ENCODE peak calls at places on chromosomes 2 and 18, in six cellular contexts. U is upper lobe of left lung, V is endothelial cell, M is astrocyte of the spinal cord, J is prostate gland, N is right lobe of liver. E is an unnamed sample.

GRCh38 chr2:72924353-72925240 is 7.3 kb downstream of the EMX1 start:
- DNase-seq in U (peak), V (no peak), M (no peak), J (no peak), N (no peak), E (peak)

GRCh38 chr2:11955314-11955713 is 208.9 kb downstream of the LPIN1 start:
- DNase-seq in U (no peak), V (no peak), M (no peak), J (no peak), N (no peak), E (no peak)

GRCh38 chr2:31337197-31337596 is 77.3 kb downstream of the XDH start:
- DNase-seq in U (no peak), V (no peak), M (peak), J (no peak), N (no peak), E (no peak)

GRCh38 chr2:14255135-14255820 is 377.2 kb upstream of the LRATD1 start:
- DNase-seq in U (peak), V (no peak), M (no peak), J (no peak), N (no peak), E (no peak)

GRCh38 chr2:48420512-48421197 is 109.3 kb upstream of the STON1 start:
- DNase-seq in U (no peak), V (peak), M (peak), J (peak), N (peak), E (peak)

GRCh38 chr2:41879367-41879871 is 168.4 kb upstream of the PKDCC start:
- DNase-seq in U (no peak), V (no peak), M (no peak), J (no peak), N (no peak), E (peak)

GRCh38 chr2:121638333-121638732 is 10.9 kb downstream of the CLASP1 start:
- DNase-seq in U (no peak), V (no peak), M (no peak), J (no peak), N (no peak), E (no peak)

GRCh38 chr2:239726631-239727181 is 298.4 kb downstream of the NDUFA10 start:
- DNase-seq in U (peak), V (no peak), M (no peak), J (no peak), N (peak), E (no peak)

GRCh38 chr2:97005353-97005752 is 19.0 kb upstream of the FAM178B start:
- DNase-seq in U (no peak), V (peak), M (no peak), J (no peak), N (no peak), E (no peak)
- TF ChIP-seq CTCF in U (no peak), V (peak), M (peak), J (no peak), N (no peak), E (peak)

GRCh38 chr2:145635706-145636427 is 1115.9 kb upstream of the ZEB2 start:
- DNase-seq in U (no peak), V (no peak), M (no peak), J (no peak), N (no peak), E (no peak)

GRCh38 chr2:145638675-145639074 is 1118.8 kb upstream of the ZEB2 start:
- DNase-seq in U (no peak), V (peak), M (no peak), J (no peak), N (no peak), E (no peak)
- TF ChIP-seq CTCF in U (no peak), V (peak), M (peak), J (no peak), N (no peak), E (peak)

GRCh38 chr2:159894145-159894838 is 96.3 kb upstream of the CD302 start:
- DNase-seq in U (no peak), V (no peak), M (no peak), J (no peak), N (no peak), E (no peak)
- TF ChIP-seq CTCF in U (no peak), V (no peak), M (no peak), J (no peak), N (no peak), E (no peak)

GRCh38 chr2:117618607-117619006 is 195.9 kb upstream of the DDX18 start:
- DNase-seq in U (no peak), V (no peak), M (no peak), J (no peak), N (no peak), E (no peak)
- TF ChIP-seq CTCF in U (no peak), V (no peak), M (no peak), J (no peak), N (no peak), E (no peak)

GRCh38 chr2:189633392-189633811 is 27.9 kb upstream of the ASNSD1 start:
- DNase-seq in U (no peak), V (peak), M (no peak), J (no peak), N (no peak), E (no peak)
- TF ChIP-seq CTCF in U (peak), V (peak), M (peak), J (no peak), N (peak), E (peak)

GRCh38 chr18:33755918-33756590 is 178.0 kb downstream of the ASXL3 start:
- DNase-seq in U (no peak), V (no peak), M (peak), J (no peak), N (no peak), E (peak)

GRCh38 chr18:33757037-33757436 is 179.0 kb downstream of the ASXL3 start:
- DNase-seq in U (no peak), V (no peak), M (peak), J (no peak), N (no peak), E (no peak)

GRCh38 chr18:33761363-33761762 is 183.3 kb downstream of the ASXL3 start:
- DNase-seq in U (no peak), V (no peak), M (peak), J (no peak), N (no peak), E (no peak)
- TF ChIP-seq CTCF in U (no peak), V (peak), M (peak), J (no peak), N (peak), E (peak)

GRCh38 chr18:7259482-7259881 is 28.6 kb downstream of the LRRC30 start:
- DNase-seq in U (no peak), V (no peak), M (no peak), J (no peak), N (no peak), E (no peak)
- TF ChIP-seq CTCF in U (no peak), V (no peak), M (no peak), J (no peak), N (no peak), E (no peak)

GRCh38 chr2:74632209-74632938 is 15.8 kb downstream of the M1AP start:
- DNase-seq in U (no peak), V (no peak), M (peak), J (no peak), N (no peak), E (no peak)
- TF ChIP-seq CTCF in U (peak), V (no peak), M (peak), J (no peak), N (no peak), E (no peak)

GRCh38 chr2:116511426-116511825 is 1303.1 kb upstream of the DDX18 start:
- DNase-seq in U (no peak), V (no peak), M (no peak), J (no peak), N (no peak), E (no peak)

GRCh38 chr2:116513991-116514390 is 1300.5 kb upstream of the DDX18 start:
- DNase-seq in U (no peak), V (no peak), M (no peak), J (no peak), N (no peak), E (no peak)

DNA sequence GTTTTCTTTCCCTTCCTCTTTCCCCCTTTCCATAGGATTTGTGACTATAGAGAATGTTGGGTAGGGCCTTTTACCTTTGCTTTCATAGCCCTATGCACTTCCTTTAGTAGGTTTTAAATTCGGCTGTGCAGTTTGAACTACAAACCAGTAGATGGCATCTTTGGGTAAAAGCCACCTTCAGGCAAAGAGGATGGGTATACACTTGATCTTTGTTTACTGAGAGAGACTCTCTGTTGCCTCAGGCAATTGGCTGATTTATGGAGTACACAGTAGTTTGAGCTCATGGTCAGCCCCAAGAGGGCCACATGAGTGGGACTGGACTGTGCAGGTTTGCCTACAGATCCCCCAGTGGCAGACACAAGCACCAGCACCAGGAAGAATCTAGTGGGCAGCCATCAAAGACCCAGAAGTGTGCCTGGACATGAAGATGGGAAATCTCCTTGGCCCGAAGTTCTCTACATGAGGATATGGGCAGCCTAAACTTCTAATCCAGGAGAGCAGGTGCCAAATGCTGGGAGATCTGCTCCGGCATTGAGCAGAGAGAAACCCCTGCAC is 1304.3 kb upstream of the DDX18 start:
- DNase-seq in U (no peak), V (peak), M (peak), J (no peak), N (no peak), E (no peak)
- TF ChIP-seq CTCF in U (no peak), V (peak), M (peak), J (no peak), N (peak), E (peak)